ENCODE peak calls at places on chromosomes 11 and 22, in eight cellular contexts. U, B, H, M, D, F, O and X are unnamed samples.

GRCh38 chr22:23531283-23531921 is 48.7 kb downstream of the IGLL1 start:
- DNase-seq in U (no peak), B (no peak), H (no peak), M (no peak), D (no peak), F (no peak), O (no peak), X (peak)

GRCh38 chr11:131855320-131855719 is 484.9 kb downstream of the NTM start:
- DNase-seq in U (no peak), B (no peak), H (no peak), M (no peak), D (no peak), F (no peak), O (no peak), X (no peak)

GRCh38 chr11:13126430-13126829 is 117.3 kb downstream of the RASSF10 start:
- DNase-seq in U (no peak), B (no peak), H (no peak), M (no peak), D (no peak), F (peak), O (peak), X (no peak)

GRCh38 chr11:67489203-67489859 is 6.5 kb downstream of the AIP start:
- DNase-seq in U (no peak), B (no peak), H (no peak), M (no peak), D (no peak), F (no peak), O (no peak), X (no peak)

GRCh38 chr22:46293591-46294260 is 2.9 kb upstream of the GTSE1 start:
- DNase-seq in U (peak), B (peak), H (no peak), M (no peak), D (no peak), F (no peak), O (no peak), X (no peak)

GRCh38 chr11:70853103-70853830 is 399.1 kb downstream of the SHANK2 start:
- DNase-seq in U (no peak), B (no peak), H (no peak), M (no peak), D (no peak), F (no peak), O (no peak), X (no peak)

GRCh38 chr11:60193687-60194433 is 11.0 kb upstream of the MS4A6A start:
- DNase-seq in U (peak), B (no peak), H (peak), M (peak), D (peak), F (peak), O (peak), X (no peak)

GRCh38 chr11:78268516-78269410 is 80.0 kb downstream of the USP35 start:
- DNase-seq in U (no peak), B (no peak), H (no peak), M (no peak), D (no peak), F (no peak), O (no peak), X (peak)

GRCh38 chr11:114262681-114263509 is 33.3 kb upstream of the NNMT start:
- DNase-seq in U (peak), B (no peak), H (peak), M (peak), D (no peak), F (no peak), O (no peak), X (peak)

GRCh38 chr11:44561275-44561781 is 4.1 kb upstream of the CD82 start:
- DNase-seq in U (no peak), B (no peak), H (no peak), M (no peak), D (no peak), F (peak), O (no peak), X (no peak)

GRCh38 chr11:114399490-114399889 is 821 bp downstream of the C11orf71 start:
- DNase-seq in U (peak), B (no peak), H (no peak), M (no peak), D (no peak), F (no peak), O (no peak), X (no peak)

GRCh38 chr11:47948137-47948536 is 32.2 kb upstream of the PTPRJ start:
- DNase-seq in U (no peak), B (no peak), H (no peak), M (peak), D (no peak), F (no peak), O (no peak), X (no peak)

GRCh38 chr22:35785181-35785923 is 67.7 kb downstream of the APOL5 start:
- DNase-seq in U (no peak), B (no peak), H (no peak), M (no peak), D (no peak), F (no peak), O (no peak), X (no peak)

GRCh38 chr22:31084811-31085492 is 3.8 kb downstream of the SMTN start:
- DNase-seq in U (peak), B (no peak), H (peak), M (peak), D (peak), F (no peak), O (peak), X (peak)

GRCh38 chr11:76266269-76266668 is 60.0 kb upstream of the WNT11 start:
- DNase-seq in U (no peak), B (peak), H (no peak), M (no peak), D (no peak), F (peak), O (no peak), X (no peak)

GRCh38 chr11:105449100-105449734 is 160.7 kb upstream of the GRIA4 start:
- DNase-seq in U (no peak), B (no peak), H (no peak), M (peak), D (no peak), F (no peak), O (no peak), X (peak)

GRCh38 chr11:70631624-70632047 is 233.3 kb downstream of the CTTN start:
- DNase-seq in U (no peak), B (no peak), H (no peak), M (no peak), D (no peak), F (no peak), O (no peak), X (no peak)

GRCh38 chr11:116962108-116962507 is 124.7 kb upstream of the APOA1 start:
- DNase-seq in U (no peak), B (no peak), H (no peak), M (peak), D (no peak), F (no peak), O (no peak), X (no peak)

GRCh38 chr22:25661067-25661466 is 80.9 kb upstream of the MYO18B start:
- DNase-seq in U (no peak), B (no peak), H (no peak), M (no peak), D (no peak), F (no peak), O (no peak), X (no peak)

GRCh38 chr11:123250811-123251655 is 56.0 kb upstream of the CLMP start:
- DNase-seq in U (no peak), B (no peak), H (no peak), M (no peak), D (no peak), F (no peak), O (no peak), X (no peak)

GRCh38 chr11:78228467-78228866 is 39.7 kb downstream of the USP35 start:
- DNase-seq in U (peak), B (peak), H (no peak), M (peak), D (no peak), F (peak), O (no peak), X (no peak)

GRCh38 chr11:128901655-128902514 is 10.7 kb downstream of the KCNJ5 start:
- DNase-seq in U (no peak), B (no peak), H (no peak), M (peak), D (no peak), F (no peak), O (no peak), X (peak)

GRCh38 chr11:76131142-76131541 is 75.2 kb downstream of the WNT11 start:
- DNase-seq in U (no peak), B (no peak), H (no peak), M (no peak), D (no peak), F (no peak), O (no peak), X (no peak)

GRCh38 chr22:44096736-44097135 is 72.6 kb downstream of the PARVB start:
- DNase-seq in U (no peak), B (no peak), H (no peak), M (no peak), D (no peak), F (no peak), O (no peak), X (peak)

GRCh38 chr22:36510966-36511881 is 4.4 kb upstream of the FOXRED2 start:
- DNase-seq in U (peak), B (no peak), H (peak), M (peak), D (no peak), F (no peak), O (no peak), X (no peak)

GRCh38 chr11:61119571-61119970 is 17.3 kb downstream of the CD5 start:
- DNase-seq in U (no peak), B (no peak), H (no peak), M (no peak), D (no peak), F (no peak), O (no peak), X (no peak)

GRCh38 chr11:70158201-70158600 is 44.9 kb upstream of the FADD start:
- DNase-seq in U (no peak), B (no peak), H (peak), M (peak), D (no peak), F (no peak), O (no peak), X (no peak)